ENCODE peak calls at places on chromosome 13, in seven cellular contexts. X is IMR-90, I is H9, B is mesenchymal stem cell, L is trophoblast cell, C is H1, H is neuronal stem cell. Y is an unnamed sample.

GRCh38 chr13:33194820-33195692 is 90.5 kb downstream of the STARD13 start:
- DNase-seq in X (peak), I (no peak), B (peak), L (peak), C (no peak), H (no peak), Y (no peak)

GRCh38 chr13:91346062-91346461 is 1.4 kb upstream of the MIR17HG start:
- DNase-seq in X (no peak), I (no peak), B (no peak), L (no peak), C (no peak), H (no peak), Y (no peak)

GRCh38 chr13:92122454-92122853 is 724.0 kb downstream of the GPC5 start:
- DNase-seq in X (no peak), I (no peak), B (no peak), L (peak), C (no peak), H (no peak), Y (no peak)

GRCh38 chr13:99122171-99122570 is 78.5 kb upstream of the UBAC2 start:
- DNase-seq in X (no peak), I (no peak), B (no peak), L (no peak), C (no peak), H (no peak), Y (no peak)

GRCh38 chr13:35727881-35728280 is 251.4 kb upstream of the MAB21L1 start:
- DNase-seq in X (no peak), I (no peak), B (no peak), L (no peak), C (no peak), H (no peak), Y (no peak)

GRCh38 chr13:39266426-39266825 is 228.2 kb downstream of the NHLRC3 start:
- DNase-seq in X (no peak), I (no peak), B (no peak), L (peak), C (no peak), H (no peak), Y (no peak)

GRCh38 chr13:108494991-108495661 is 134.3 kb upstream of the MYO16 start:
- DNase-seq in X (no peak), I (peak), B (peak), L (no peak), C (peak), H (peak), Y (peak)

GRCh38 chr13:48424212-48424611 is 11.3 kb upstream of the LPAR6 start:
- DNase-seq in X (no peak), I (no peak), B (no peak), L (no peak), C (no peak), H (no peak), Y (no peak)

GRCh38 chr13:27455331-27455855 is 5.0 kb upstream of the MTIF3 start:
- DNase-seq in X (no peak), I (peak), B (peak), L (no peak), C (no peak), H (no peak), Y (no peak)

GRCh38 chr13:35940734-35941133 is 190.4 kb downstream of the DCLK1 start:
- DNase-seq in X (no peak), I (no peak), B (no peak), L (no peak), C (no peak), H (no peak), Y (no peak)

GRCh38 chr13:78659450-78660110 is 625 bp upstream of the OBI1 start:
- DNase-seq in X (peak), I (no peak), B (no peak), L (no peak), C (no peak), H (no peak), Y (no peak)

GRCh38 chr13:39789451-39789850 is 134.0 kb downstream of the COG6 start:
- DNase-seq in X (no peak), I (no peak), B (no peak), L (peak), C (no peak), H (no peak), Y (no peak)

GRCh38 chr13:97359181-97360057 is 74.5 kb upstream of the RAP2A start:
- DNase-seq in X (peak), I (peak), B (peak), L (peak), C (no peak), H (peak), Y (peak)

GRCh38 chr13:40406405-40407138 is 259.9 kb downstream of the FOXO1 start:
- DNase-seq in X (peak), I (no peak), B (peak), L (peak), C (no peak), H (no peak), Y (no peak)

GRCh38 chr13:99555149-99555548 is 53.9 kb downstream of the TM9SF2 start:
- DNase-seq in X (no peak), I (no peak), B (no peak), L (no peak), C (no peak), H (no peak), Y (no peak)

GRCh38 chr13:48194392-48194754 is 38.6 kb upstream of the ITM2B start:
- DNase-seq in X (no peak), I (no peak), B (no peak), L (peak), C (no peak), H (no peak), Y (no peak)

GRCh38 chr13:79290595-79291244 is 115.3 kb downstream of the RBM26 start:
- DNase-seq in X (no peak), I (no peak), B (no peak), L (no peak), C (no peak), H (no peak), Y (peak)

GRCh38 chr13:109939105-109939504 is 152.7 kb upstream of the IRS2 start:
- DNase-seq in X (no peak), I (no peak), B (no peak), L (no peak), C (no peak), H (no peak), Y (no peak)

GRCh38 chr13:77300176-77301141 is 26.4 kb downstream of the MYCBP2 start:
- DNase-seq in X (peak), I (no peak), B (peak), L (peak), C (no peak), H (no peak), Y (peak)

GRCh38 chr13:44867825-44868224 is 121.4 kb downstream of the NUFIP1 start:
- DNase-seq in X (no peak), I (no peak), B (no peak), L (no peak), C (no peak), H (no peak), Y (no peak)

GRCh38 chr13:112442483-112443090 is 66.4 kb downstream of the SPACA7 start:
- DNase-seq in X (peak), I (peak), B (no peak), L (no peak), C (no peak), H (peak), Y (peak)

GRCh38 chr13:46124967-46125933 is 20.4 kb upstream of the CPB2 start:
- DNase-seq in X (no peak), I (no peak), B (peak), L (peak), C (no peak), H (no peak), Y (no peak)

GRCh38 chr13:40315416-40316064 is 350.9 kb downstream of the FOXO1 start:
- DNase-seq in X (no peak), I (no peak), B (no peak), L (peak), C (no peak), H (no peak), Y (peak)

GRCh38 chr13:92967923-92968322 is 258.7 kb upstream of the GPC6 start:
- DNase-seq in X (peak), I (no peak), B (no peak), L (no peak), C (no peak), H (no peak), Y (peak)

GRCh38 chr13:112838038-112838965 is 130.7 kb upstream of the MCF2L start:
- DNase-seq in X (no peak), I (no peak), B (no peak), L (peak), C (no peak), H (no peak), Y (no peak)

GRCh38 chr13:100566543-100566942 is 22.0 kb downstream of the GGACT start:
- DNase-seq in X (peak), I (no peak), B (no peak), L (peak), C (no peak), H (no peak), Y (no peak)

GRCh38 chr13:68185767-68186166 is 955.6 kb upstream of the PCDH9 start:
- DNase-seq in X (no peak), I (no peak), B (no peak), L (no peak), C (no peak), H (no peak), Y (no peak)

GRCh38 chr13:28408235-28408848 is 86.6 kb downstream of the FLT1 start:
- DNase-seq in X (no peak), I (no peak), B (peak), L (no peak), C (no peak), H (no peak), Y (peak)

GRCh38 chr13:43364210-43365041 is 341.0 kb downstream of the DNAJC15 start:
- DNase-seq in X (peak), I (no peak), B (peak), L (no peak), C (no peak), H (no peak), Y (no peak)

GRCh38 chr13:40440990-40441820 is 225.2 kb downstream of the FOXO1 start:
- DNase-seq in X (no peak), I (no peak), B (no peak), L (peak), C (no peak), H (no peak), Y (no peak)

GRCh38 chr13:59891053-59891452 is 272.7 kb downstream of the DIAPH3 start:
- DNase-seq in X (no peak), I (no peak), B (no peak), L (no peak), C (no peak), H (no peak), Y (no peak)

GRCh38 chr13:83024955-83025594 is 857.2 kb downstream of the SLITRK1 start:
- DNase-seq in X (peak), I (no peak), B (peak), L (no peak), C (no peak), H (no peak), Y (peak)

GRCh38 chr13:110209950-110210603 is 96.9 kb downstream of the COL4A1 start:
- DNase-seq in X (no peak), I (no peak), B (no peak), L (no peak), C (no peak), H (no peak), Y (no peak)

GRCh38 chr13:36552334-36552733 is 120.0 kb downstream of the CCNA1 start:
- DNase-seq in X (no peak), I (no peak), B (no peak), L (no peak), C (no peak), H (no peak), Y (no peak)

GRCh38 chr13:111422352-111422751 is 101.9 kb downstream of the TEX29 start:
- DNase-seq in X (no peak), I (no peak), B (no peak), L (no peak), C (no peak), H (no peak), Y (no peak)

GRCh38 chr13:30133976-30134375 is 173.4 kb downstream of the KATNAL1 start:
- DNase-seq in X (no peak), I (no peak), B (peak), L (no peak), C (no peak), H (no peak), Y (no peak)

GRCh38 chr13:30134578-30134977 is 172.8 kb downstream of the KATNAL1 start:
- DNase-seq in X (no peak), I (no peak), B (no peak), L (no peak), C (no peak), H (no peak), Y (no peak)

GRCh38 chr13:30133554-30133912 is 173.8 kb downstream of the KATNAL1 start:
- DNase-seq in X (no peak), I (no peak), B (no peak), L (no peak), C (no peak), H (no peak), Y (no peak)

GRCh38 chr13:30135351-30135750 is 172.0 kb downstream of the KATNAL1 start:
- DNase-seq in X (no peak), I (no peak), B (no peak), L (no peak), C (no peak), H (no peak), Y (no peak)

DNA sequence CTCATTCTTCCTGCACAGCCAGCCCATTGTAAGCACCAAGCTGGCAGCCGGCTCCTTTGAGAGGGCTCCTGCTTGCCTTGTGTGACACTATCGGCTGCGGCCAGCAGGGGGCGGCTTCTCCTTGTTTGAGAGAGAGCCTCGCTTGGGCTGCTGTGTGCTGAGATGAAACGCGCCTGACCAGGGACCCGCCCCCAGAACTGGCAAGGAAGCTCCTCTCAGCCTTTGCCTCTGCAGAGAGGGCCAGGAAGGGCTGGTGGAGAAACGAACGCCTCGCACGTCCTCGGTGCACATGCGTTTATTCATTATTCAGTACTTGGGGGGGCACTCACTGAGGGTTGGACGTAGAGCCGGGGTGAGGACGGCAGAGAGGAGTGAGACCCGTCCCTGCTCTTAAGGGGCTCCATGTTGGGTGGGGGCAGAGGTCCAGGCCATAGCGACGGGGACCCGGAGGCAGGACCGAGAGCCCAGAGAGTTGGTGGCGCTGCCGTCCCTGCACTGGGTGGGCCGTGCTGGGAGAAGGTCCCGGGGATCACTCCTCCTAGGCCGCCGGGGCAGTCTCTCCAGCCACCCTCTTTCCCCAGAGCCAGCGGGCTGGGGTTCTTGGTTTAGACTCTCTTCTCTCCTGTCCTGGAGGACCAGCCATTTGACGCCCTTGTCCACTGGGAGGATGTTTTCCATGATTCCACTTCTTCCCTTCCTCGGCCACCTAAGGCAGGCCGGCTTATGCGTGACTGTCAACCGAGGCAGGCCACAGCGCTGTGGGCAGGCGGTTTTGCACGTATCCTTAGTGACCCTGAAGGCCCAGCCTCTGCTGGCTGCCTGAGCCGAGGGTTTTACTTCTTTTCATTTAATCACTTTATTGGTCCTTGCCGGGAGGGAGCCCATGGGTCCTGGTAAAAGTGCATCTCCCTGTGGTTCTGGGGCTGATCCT is 174.5 kb downstream of the KATNAL1 start:
- DNase-seq in X (peak), I (peak), B (peak), L (peak), C (peak), H (peak), Y (peak)
- H3K9ac ChIP-seq in X (no peak), I (no peak), B (no peak), L (no peak), C (no peak), H (no peak), Y (peak)

GRCh38 chr13:73861136-73861535 is 273.1 kb downstream of the KLF12 start:
- DNase-seq in X (no peak), I (no peak), B (no peak), L (no peak), C (no peak), H (no peak), Y (no peak)
- H2AK5ac ChIP-seq in X (no peak), I (no peak), B (no peak), L (no peak), C (no peak), H (no peak), Y (no peak)

GRCh38 chr13:51589793-51590192 is 5.5 kb downstream of the WDFY2 start:
- DNase-seq in X (no peak), I (no peak), B (peak), L (no peak), C (no peak), H (no peak), Y (no peak)
- H3K9ac ChIP-seq in X (no peak), I (no peak), B (peak), L (no peak), C (no peak), H (no peak), Y (no peak)

GRCh38 chr13:41465215-41465907 is 8.0 kb downstream of the RGCC start:
- DNase-seq in X (peak), I (no peak), B (peak), L (peak), C (no peak), H (no peak), Y (no peak)
- H2AK5ac ChIP-seq in X (peak), I (no peak), B (no peak), L (no peak), C (no peak), H (no peak), Y (no peak)

GRCh38 chr13:24184855-24185254 is 24.3 kb downstream of the SPATA13 start:
- DNase-seq in X (no peak), I (no peak), B (no peak), L (no peak), C (no peak), H (no peak), Y (no peak)
- H3K9ac ChIP-seq in X (no peak), I (no peak), B (no peak), L (no peak), C (no peak), H (no peak), Y (no peak)

GRCh38 chr13:62038214-62038613 is 622.6 kb upstream of the PCDH20 start:
- DNase-seq in X (no peak), I (no peak), B (no peak), L (no peak), C (no peak), H (no peak), Y (no peak)

GRCh38 chr13:62040806-62041205 is 625.2 kb upstream of the PCDH20 start:
- DNase-seq in X (no peak), I (no peak), B (no peak), L (peak), C (no peak), H (no peak), Y (no peak)

DNA sequence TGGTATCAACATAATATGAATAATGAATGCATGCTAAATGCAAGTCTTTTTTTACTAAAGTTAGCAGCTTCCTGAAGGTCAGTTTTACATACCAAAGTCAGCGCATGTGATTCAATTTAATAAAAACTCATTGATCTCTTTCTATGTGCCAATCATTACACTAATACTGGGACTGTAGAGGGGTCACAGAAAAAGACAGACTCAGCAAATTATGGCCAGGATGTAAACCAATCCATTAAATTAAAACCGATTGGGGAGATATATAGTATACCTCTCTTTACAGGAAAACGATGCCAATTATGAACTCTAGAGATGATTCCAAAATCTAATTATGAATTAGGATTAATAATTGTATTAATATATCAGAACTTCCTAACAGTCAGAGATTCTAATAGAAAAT is 624.4 kb upstream of the PCDH20 start:
- DNase-seq in X (no peak), I (no peak), B (no peak), L (no peak), C (no peak), H (no peak), Y (no peak)
- H2AK5ac ChIP-seq in X (no peak), I (no peak), B (no peak), L (no peak), C (no peak), H (no peak), Y (no peak)

Y was measured in mesendoderm.